ENCODE peak calls at places on chromosomes 12 and 14, in eight cellular contexts. A, D, V, G, N, S, X and I are unnamed samples.

GRCh38 chr14:76282581-76282980 is 93.4 kb upstream of the ESRRB start:
- DNase-seq in S (no peak), A (no peak), G (no peak), N (no peak), V (no peak), X (no peak), D (no peak), I (no peak)

GRCh38 chr14:21055473-21056117 is 2.0 kb upstream of the RNASE8 start:
- DNase-seq in D (no peak), V (no peak), G (no peak), S (no peak), A (no peak), X (no peak), N (no peak), I (no peak)

GRCh38 chr12:69430942-69431603 is 39.1 kb upstream of the FRS2 start:
- DNase-seq in D (no peak), V (no peak), A (no peak), X (no peak), S (no peak), N (no peak), G (no peak), I (no peak)

GRCh38 chr12:18382486-18382885 is 121.2 kb downstream of the PIK3C2G start:
- DNase-seq in D (no peak), A (no peak), S (no peak), X (no peak), N (no peak), V (no peak), G (no peak), I (no peak)

GRCh38 chr14:102579696-102580551 is 12.5 kb upstream of the RCOR1 start:
- DNase-seq in G (no peak), A (peak; percentile 70), N (no peak), V (no peak), X (no peak), S (no peak), D (no peak), I (no peak)

GRCh38 chr12:90938451-90938850 is 16.5 kb downstream of the CCER1 start:
- DNase-seq in X (no peak), N (no peak), G (no peak), V (no peak), S (no peak), D (no peak), A (no peak), I (no peak)

GRCh38 chr14:20873370-20874177 is 17.6 kb upstream of the RNASE3 start:
- DNase-seq in S (peak; percentile 63), G (peak; percentile 85), V (peak; percentile 73), A (peak; percentile 24), X (peak; percentile 92), D (peak; percentile 63), N (no peak), I (no peak)

GRCh38 chr14:63421919-63422318 is 103.2 kb upstream of the GPHB5 start:
- DNase-seq in V (no peak), D (no peak), X (no peak), G (no peak), S (no peak), A (no peak), N (no peak), I (no peak)

GRCh38 chr12:53659011-53659551 is 16.8 kb downstream of the ATP5MC2 start:
- DNase-seq in S (no peak), N (no peak), A (no peak), G (peak; percentile 76), V (peak; percentile 37), X (no peak), D (peak; percentile 19), I (peak; percentile 28)

GRCh38 chr14:74347795-74348100 is 523 bp upstream of the VRTN start:
- DNase-seq in X (no peak), A (no peak), S (no peak), D (no peak), V (no peak), G (no peak), N (no peak), I (no peak)

GRCh38 chr12:65536876-65537661 is 258.6 kb downstream of the MSRB3 start:
- DNase-seq in D (no peak), X (no peak), N (no peak), A (peak; percentile 98), G (no peak), V (no peak), S (no peak), I (no peak)

GRCh38 chr14:23056257-23056955 is 914 bp downstream of the CDH24 start:
- DNase-seq in N (no peak), V (peak; percentile 87), G (peak; percentile 75), S (peak; percentile 68), X (peak; percentile 75), A (no peak), D (peak; percentile 69), I (peak; percentile 86)

GRCh38 chr12:65836419-65837197 is 12.3 kb downstream of the HMGA2 start:
- DNase-seq in N (no peak), S (no peak), D (no peak), V (no peak), X (no peak), A (no peak), G (no peak), I (no peak)

GRCh38 chr14:77076118-77076631 is 21.9 kb upstream of the CIPC start:
- DNase-seq in N (no peak), A (no peak), S (no peak), G (peak; percentile 58), D (no peak), X (no peak), V (no peak), I (peak; percentile 73)

GRCh38 chr12:57694459-57695019 is 607 bp downstream of the OS9 start:
- DNase-seq in S (no peak), A (no peak), V (peak; percentile 27), N (no peak), X (peak; percentile 25), D (no peak), G (no peak), I (peak; percentile 15)

GRCh38 chr14:76371066-76371465 is 4.9 kb upstream of the ESRRB start:
- DNase-seq in S (no peak), X (no peak), D (no peak), A (no peak), V (no peak), G (no peak), N (no peak), I (no peak)

GRCh38 chr12:83102499-83102898 is 415.8 kb downstream of the TMTC2 start:
- DNase-seq in V (no peak), X (no peak), G (no peak), A (no peak), D (no peak), N (no peak), S (no peak), I (no peak)

GRCh38 chr14:67410313-67410712 is 1.7 kb downstream of the PLEK2 start:
- DNase-seq in D (no peak), N (no peak), S (no peak), V (no peak), A (no peak), G (peak; percentile 65), X (peak; percentile 14), I (no peak)

GRCh38 chr14:75084513-75084912 is 15.1 kb downstream of the ZC2HC1C start:
- DNase-seq in V (peak; percentile 11), G (no peak), D (no peak), X (no peak), N (peak; percentile 3), S (no peak), A (no peak), I (peak; percentile 67)

GRCh38 chr12:58502236-58502635 is 418.1 kb downstream of the LRIG3 start:
- DNase-seq in N (peak; percentile 79), X (no peak), D (no peak), S (no peak), V (peak; percentile 7), G (no peak), A (peak; percentile 49), I (no peak)

GRCh38 chr14:67643671-67644070 is 24.0 kb downstream of the ARG2 start:
- DNase-seq in A (no peak), D (no peak), N (peak; percentile 45), V (no peak), S (no peak), X (no peak), G (no peak), I (no peak)

GRCh38 chr12:15978431-15978950 is 67.4 kb downstream of the DERA start:
- DNase-seq in D (no peak), G (no peak), S (no peak), A (no peak), N (no peak), X (no peak), V (peak; percentile 42), I (no peak)

GRCh38 chr12:100337727-100338126 is 19.1 kb upstream of the SLC17A8 start:
- DNase-seq in A (no peak), G (peak; percentile 81), S (no peak), V (no peak), D (no peak), N (no peak), X (no peak), I (no peak)

GRCh38 chr14:94594441-94594840 is 13.2 kb downstream of the SERPINA5 start:
- DNase-seq in A (no peak), V (no peak), N (no peak), D (no peak), X (no peak), S (no peak), G (no peak), I (no peak)

GRCh38 chr14:94426526-94426925 is 26.1 kb downstream of the SERPINA11 start:
- DNase-seq in S (no peak), V (peak; percentile 27), N (no peak), X (no peak), A (no peak), G (no peak), D (no peak), I (no peak)

GRCh38 chr14:50001146-50001998 is 108.5 kb downstream of the ARF6 start:
- DNase-seq in A (peak; percentile 92), N (no peak), G (peak; percentile 75), D (no peak), V (peak; percentile 88), X (peak; percentile 81), S (peak; percentile 61), I (peak; percentile 97)

GRCh38 chr12:39586811-39587210 is 32.8 kb downstream of the ABCD2 start:
- DNase-seq in X (no peak), V (no peak), S (no peak), N (no peak), G (no peak), D (no peak), A (no peak), I (no peak)

GRCh38 chr12:132638541-132639408 is 20.2 kb downstream of the P2RX2 start:
- DNase-seq in A (peak; percentile 60), D (no peak), S (no peak), N (no peak), G (no peak), V (peak; percentile 58), X (peak; percentile 31), I (peak; percentile 87)

GRCh38 chr14:26872510-26872909 is 274.7 kb upstream of the NOVA1 start:
- DNase-seq in X (no peak), G (peak; percentile 37), N (no peak), S (no peak), D (no peak), A (no peak), V (no peak), I (peak; percentile 28)

GRCh38 chr14:39368261-39368959 is 63.8 kb downstream of the FBXO33 start:
- DNase-seq in V (peak; percentile 69), D (peak; percentile 22), G (peak; percentile 42), N (peak; percentile 64), A (peak; percentile 49), X (peak; percentile 37), S (peak; percentile 12), I (peak; percentile 84)

GRCh38 chr14:104865069-104865630 is at the start of gene CEP170B:
- DNase-seq in G (peak; percentile 68), A (peak; percentile 23), X (peak; percentile 40), V (peak; percentile 73), N (peak; percentile 45), S (peak; percentile 27), D (peak; percentile 41), I (peak; percentile 85)

GRCh38 chr12:132154341-132154761 is 10.1 kb downstream of the NOC4L start:
- DNase-seq in A (no peak), V (no peak), D (no peak), S (no peak), X (no peak), G (no peak), N (no peak), I (no peak)

GRCh38 chr12:57477710-57478681 is 1.7 kb downstream of the ARHGAP9 start:
- DNase-seq in G (no peak), A (no peak), N (no peak), D (no peak), V (no peak), S (peak; percentile 59), X (peak; percentile 53), I (no peak)

GRCh38 chr14:38629412-38629811 is 373.5 kb upstream of the CLEC14A start:
- DNase-seq in V (no peak), A (no peak), D (no peak), N (no peak), S (no peak), G (no peak), X (no peak), I (no peak)